ENCODE peak calls at places on chromosomes 7 and 10, in six cellular contexts. One of them, this sample, is unnamed.

GRCh38 chr7:19404912-19405329 is 259.7 kb upstream of the FERD3L start:
- DNase-seq in tibial nerve: no peak
- DNase-seq in CD4-positive, alpha-beta memory T cell: no peak
- DNase-seq in brain microvascular endothelial cell: peak; percentile 96
- DNase-seq in transverse colon: no peak
- DNase-seq in fibroblast of the aortic adventitia: peak; percentile 97
- DNase-seq in this sample: no peak

GRCh38 chr7:116952640-116953371 is 495 bp upstream of the ST7 start:
- DNase-seq in tibial nerve: peak; percentile 32
- DNase-seq in CD4-positive, alpha-beta memory T cell: no peak
- DNase-seq in brain microvascular endothelial cell: peak; percentile 67
- DNase-seq in transverse colon: peak; percentile 13
- DNase-seq in fibroblast of the aortic adventitia: peak; percentile 57
- DNase-seq in this sample: peak; percentile 16

GRCh38 chr7:91660734-91661355 is 219.7 kb downstream of the MTERF1 start:
- DNase-seq in tibial nerve: no peak
- DNase-seq in CD4-positive, alpha-beta memory T cell: no peak
- DNase-seq in brain microvascular endothelial cell: no peak
- DNase-seq in transverse colon: no peak
- DNase-seq in fibroblast of the aortic adventitia: peak; percentile 22
- DNase-seq in this sample: no peak

GRCh38 chr10:48406204-48406603 is 99.7 kb downstream of the MAPK8 start:
- DNase-seq in tibial nerve: no peak
- DNase-seq in CD4-positive, alpha-beta memory T cell: no peak
- DNase-seq in brain microvascular endothelial cell: peak; percentile 23
- DNase-seq in transverse colon: no peak
- DNase-seq in fibroblast of the aortic adventitia: peak; percentile 28
- DNase-seq in this sample: peak; percentile 16

GRCh38 chr10:5679606-5680005 is 5.0 kb upstream of the TASOR2 start:
- DNase-seq in tibial nerve: no peak
- DNase-seq in CD4-positive, alpha-beta memory T cell: no peak
- DNase-seq in brain microvascular endothelial cell: no peak
- DNase-seq in transverse colon: no peak
- DNase-seq in fibroblast of the aortic adventitia: peak; percentile 46
- DNase-seq in this sample: no peak

GRCh38 chr7:140079121-140079536 is 16.4 kb upstream of the PARP12 start:
- DNase-seq in tibial nerve: no peak
- DNase-seq in CD4-positive, alpha-beta memory T cell: no peak
- DNase-seq in brain microvascular endothelial cell: peak; percentile 33
- DNase-seq in transverse colon: no peak
- DNase-seq in fibroblast of the aortic adventitia: peak; percentile 63
- DNase-seq in this sample: no peak

GRCh38 chr10:77325233-77325537 is 312.4 kb downstream of the KCNMA1 start:
- DNase-seq in tibial nerve: no peak
- DNase-seq in CD4-positive, alpha-beta memory T cell: no peak
- DNase-seq in brain microvascular endothelial cell: no peak
- DNase-seq in transverse colon: peak; percentile 10
- DNase-seq in fibroblast of the aortic adventitia: no peak
- DNase-seq in this sample: no peak

GRCh38 chr10:126012485-126012884 is 116.1 kb downstream of the FANK1 start:
- DNase-seq in tibial nerve: no peak
- DNase-seq in CD4-positive, alpha-beta memory T cell: no peak
- DNase-seq in brain microvascular endothelial cell: peak; percentile 36
- DNase-seq in transverse colon: no peak
- DNase-seq in fibroblast of the aortic adventitia: no peak
- DNase-seq in this sample: no peak

GRCh38 chr10:43963793-43964425 is 315.2 kb upstream of the ZNF32 start:
- DNase-seq in tibial nerve: no peak
- DNase-seq in CD4-positive, alpha-beta memory T cell: no peak
- DNase-seq in brain microvascular endothelial cell: no peak
- DNase-seq in transverse colon: no peak
- DNase-seq in fibroblast of the aortic adventitia: no peak
- DNase-seq in this sample: no peak

GRCh38 chr10:18312385-18313145 is 172.3 kb downstream of the CACNB2 start:
- DNase-seq in tibial nerve: no peak
- DNase-seq in CD4-positive, alpha-beta memory T cell: no peak
- DNase-seq in brain microvascular endothelial cell: peak; percentile 6
- DNase-seq in transverse colon: no peak
- DNase-seq in fibroblast of the aortic adventitia: peak; percentile 71
- DNase-seq in this sample: no peak

GRCh38 chr10:74099836-74100235 is 50.8 kb downstream of the AP3M1 start:
- DNase-seq in tibial nerve: no peak
- DNase-seq in CD4-positive, alpha-beta memory T cell: no peak
- DNase-seq in brain microvascular endothelial cell: no peak
- DNase-seq in transverse colon: no peak
- DNase-seq in fibroblast of the aortic adventitia: no peak
- DNase-seq in this sample: no peak

GRCh38 chr7:45162311-45162845 is 4.8 kb downstream of the RAMP3 start:
- DNase-seq in tibial nerve: no peak
- DNase-seq in CD4-positive, alpha-beta memory T cell: no peak
- DNase-seq in brain microvascular endothelial cell: no peak
- DNase-seq in transverse colon: no peak
- DNase-seq in fibroblast of the aortic adventitia: no peak
- DNase-seq in this sample: no peak

GRCh38 chr7:150323682-150324365 is 479 bp upstream of the ACTR3C start:
- DNase-seq in tibial nerve: no peak
- DNase-seq in CD4-positive, alpha-beta memory T cell: no peak
- DNase-seq in brain microvascular endothelial cell: no peak
- DNase-seq in transverse colon: no peak
- DNase-seq in fibroblast of the aortic adventitia: no peak
- DNase-seq in this sample: no peak

GRCh38 chr7:43873300-43873699 is 4.0 kb upstream of the MRPS24 start:
- DNase-seq in tibial nerve: peak; percentile 40
- DNase-seq in CD4-positive, alpha-beta memory T cell: no peak
- DNase-seq in brain microvascular endothelial cell: peak; percentile 43
- DNase-seq in transverse colon: peak; percentile 74
- DNase-seq in fibroblast of the aortic adventitia: peak; percentile 87
- DNase-seq in this sample: no peak

GRCh38 chr10:69641261-69641980 is 11.4 kb downstream of the FAM241B start:
- DNase-seq in tibial nerve: no peak
- DNase-seq in CD4-positive, alpha-beta memory T cell: no peak
- DNase-seq in brain microvascular endothelial cell: no peak
- DNase-seq in transverse colon: no peak
- DNase-seq in fibroblast of the aortic adventitia: no peak
- DNase-seq in this sample: no peak

GRCh38 chr10:70590663-70591416 is 11.7 kb downstream of the PRF1 start:
- DNase-seq in tibial nerve: no peak
- DNase-seq in CD4-positive, alpha-beta memory T cell: no peak
- DNase-seq in brain microvascular endothelial cell: no peak
- DNase-seq in transverse colon: no peak
- DNase-seq in fibroblast of the aortic adventitia: no peak
- DNase-seq in this sample: no peak

GRCh38 chr7:71638108-71638507 is 506.2 kb downstream of the GALNT17 start:
- DNase-seq in tibial nerve: no peak
- DNase-seq in CD4-positive, alpha-beta memory T cell: no peak
- DNase-seq in brain microvascular endothelial cell: no peak
- DNase-seq in transverse colon: no peak
- DNase-seq in fibroblast of the aortic adventitia: no peak
- DNase-seq in this sample: no peak

GRCh38 chr10:44173558-44173894 is 211.4 kb downstream of the CXCL12 start:
- DNase-seq in tibial nerve: no peak
- DNase-seq in CD4-positive, alpha-beta memory T cell: no peak
- DNase-seq in brain microvascular endothelial cell: no peak
- DNase-seq in transverse colon: no peak
- DNase-seq in fibroblast of the aortic adventitia: no peak
- DNase-seq in this sample: no peak

GRCh38 chr7:132560825-132561529 is 15.3 kb downstream of the PLXNA4 start:
- DNase-seq in tibial nerve: no peak
- DNase-seq in CD4-positive, alpha-beta memory T cell: no peak
- DNase-seq in brain microvascular endothelial cell: no peak
- DNase-seq in transverse colon: no peak
- DNase-seq in fibroblast of the aortic adventitia: no peak
- DNase-seq in this sample: no peak

GRCh38 chr10:48604408-48605263 is at the start of gene ARHGAP22:
- DNase-seq in tibial nerve: peak; percentile 40
- DNase-seq in CD4-positive, alpha-beta memory T cell: no peak
- DNase-seq in brain microvascular endothelial cell: peak; percentile 31
- DNase-seq in transverse colon: peak; percentile 29
- DNase-seq in fibroblast of the aortic adventitia: no peak
- DNase-seq in this sample: no peak

GRCh38 chr10:110279062-110279986 is 25.4 kb downstream of the SMNDC1 start:
- DNase-seq in tibial nerve: peak; percentile 36
- DNase-seq in CD4-positive, alpha-beta memory T cell: peak; percentile 58
- DNase-seq in brain microvascular endothelial cell: peak; percentile 60
- DNase-seq in transverse colon: peak; percentile 55
- DNase-seq in fibroblast of the aortic adventitia: peak; percentile 82
- DNase-seq in this sample: no peak

GRCh38 chr10:24196426-24197039 is 12.4 kb upstream of the KIAA1217 start:
- DNase-seq in tibial nerve: peak; percentile 78
- DNase-seq in CD4-positive, alpha-beta memory T cell: no peak
- DNase-seq in brain microvascular endothelial cell: peak; percentile 64
- DNase-seq in transverse colon: peak; percentile 79
- DNase-seq in fibroblast of the aortic adventitia: peak; percentile 72
- DNase-seq in this sample: peak; percentile 43

GRCh38 chr10:43574906-43575305 is 490 bp upstream of the ZNF239 start:
- DNase-seq in tibial nerve: no peak
- DNase-seq in CD4-positive, alpha-beta memory T cell: no peak
- DNase-seq in brain microvascular endothelial cell: no peak
- DNase-seq in transverse colon: no peak
- DNase-seq in fibroblast of the aortic adventitia: no peak
- DNase-seq in this sample: no peak

DNA sequence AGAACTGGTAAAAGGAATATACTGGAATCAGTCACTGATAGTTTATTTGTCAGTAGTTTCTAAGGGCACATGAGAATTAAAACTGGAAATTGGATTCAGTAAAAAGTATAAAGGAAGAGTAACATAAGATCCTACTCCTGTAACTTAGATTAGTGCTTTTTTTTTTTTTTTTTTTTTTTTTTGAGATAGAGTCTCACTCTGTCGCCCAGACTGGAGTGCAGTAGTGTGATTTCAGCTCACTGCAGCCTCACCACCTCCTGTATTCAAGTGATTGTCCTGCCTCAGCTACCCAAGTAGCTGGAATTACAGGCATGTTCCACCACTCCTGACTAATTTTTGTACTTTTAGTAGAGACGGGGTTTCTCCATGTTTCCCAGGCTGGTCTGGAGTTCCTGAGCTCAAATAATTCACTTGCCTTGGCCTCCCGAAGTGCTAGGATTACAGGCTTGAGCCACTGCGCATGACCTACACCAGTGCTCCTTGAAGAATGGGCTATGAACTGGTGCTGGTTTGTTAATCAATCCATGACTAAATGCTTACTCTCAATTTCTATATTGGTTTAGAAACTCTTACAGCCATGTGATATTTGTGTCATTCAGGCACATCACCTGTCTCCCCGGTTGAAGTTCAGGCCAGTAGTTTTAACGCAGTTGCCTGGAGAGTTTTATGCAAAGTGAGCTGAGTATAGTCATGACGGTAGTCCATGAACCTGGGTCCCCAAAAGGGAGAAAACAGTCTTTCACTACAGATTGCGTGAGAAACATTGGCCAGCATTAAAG is 65.0 kb downstream of the ZEB1 start:
- DNase-seq in tibial nerve: no peak
- DNase-seq in CD4-positive, alpha-beta memory T cell: no peak
- DNase-seq in brain microvascular endothelial cell: no peak
- DNase-seq in transverse colon: no peak
- DNase-seq in fibroblast of the aortic adventitia: no peak
- DNase-seq in this sample: no peak
- H3K4me3 ChIP-seq in tibial nerve: no peak overlapping the region
- H3K4me3 ChIP-seq in CD4-positive, alpha-beta memory T cell: no peak overlapping the region
- H3K4me3 ChIP-seq in brain microvascular endothelial cell: no peak overlapping the region
- H3K4me3 ChIP-seq in transverse colon: no peak overlapping the region
- H3K4me3 ChIP-seq in fibroblast of the aortic adventitia: no peak overlapping the region
- H3K4me3 ChIP-seq in this sample: no peak overlapping the region

GRCh38 chr7:155215576-155216325 is 81.9 kb upstream of the INSIG1 start:
- DNase-seq in tibial nerve: no peak
- DNase-seq in CD4-positive, alpha-beta memory T cell: no peak
- DNase-seq in brain microvascular endothelial cell: no peak
- DNase-seq in transverse colon: no peak
- DNase-seq in fibroblast of the aortic adventitia: no peak
- DNase-seq in this sample: no peak

GRCh38 chr7:155212301-155213015 is 85.2 kb upstream of the INSIG1 start:
- DNase-seq in tibial nerve: no peak
- DNase-seq in CD4-positive, alpha-beta memory T cell: no peak
- DNase-seq in brain microvascular endothelial cell: no peak
- DNase-seq in transverse colon: no peak
- DNase-seq in fibroblast of the aortic adventitia: no peak
- DNase-seq in this sample: no peak

GRCh38 chr7:155213955-155214327 is 83.7 kb upstream of the INSIG1 start:
- DNase-seq in tibial nerve: no peak
- DNase-seq in CD4-positive, alpha-beta memory T cell: no peak
- DNase-seq in brain microvascular endothelial cell: no peak
- DNase-seq in transverse colon: no peak
- DNase-seq in fibroblast of the aortic adventitia: peak; percentile 59
- DNase-seq in this sample: no peak

GRCh38 chr7:155213385-155213784 is 84.3 kb upstream of the INSIG1 start:
- DNase-seq in tibial nerve: no peak
- DNase-seq in CD4-positive, alpha-beta memory T cell: no peak
- DNase-seq in brain microvascular endothelial cell: peak; percentile 75
- DNase-seq in transverse colon: no peak
- DNase-seq in fibroblast of the aortic adventitia: peak; percentile 63
- DNase-seq in this sample: no peak

GRCh38 chr7:155214328-155214986 is 83.2 kb upstream of the INSIG1 start:
- DNase-seq in tibial nerve: no peak
- DNase-seq in CD4-positive, alpha-beta memory T cell: no peak
- DNase-seq in brain microvascular endothelial cell: no peak
- DNase-seq in transverse colon: no peak
- DNase-seq in fibroblast of the aortic adventitia: peak; percentile 39
- DNase-seq in this sample: no peak
- H3K4me3 ChIP-seq in tibial nerve: no peak overlapping the region
- H3K4me3 ChIP-seq in CD4-positive, alpha-beta memory T cell: no peak overlapping the region
- H3K4me3 ChIP-seq in brain microvascular endothelial cell: no peak overlapping the region
- H3K4me3 ChIP-seq in transverse colon: peak overlapping the region; percentile 12
- H3K4me3 ChIP-seq in fibroblast of the aortic adventitia: peak overlapping the region; percentile 64
- H3K4me3 ChIP-seq in this sample: no peak overlapping the region

DNA sequence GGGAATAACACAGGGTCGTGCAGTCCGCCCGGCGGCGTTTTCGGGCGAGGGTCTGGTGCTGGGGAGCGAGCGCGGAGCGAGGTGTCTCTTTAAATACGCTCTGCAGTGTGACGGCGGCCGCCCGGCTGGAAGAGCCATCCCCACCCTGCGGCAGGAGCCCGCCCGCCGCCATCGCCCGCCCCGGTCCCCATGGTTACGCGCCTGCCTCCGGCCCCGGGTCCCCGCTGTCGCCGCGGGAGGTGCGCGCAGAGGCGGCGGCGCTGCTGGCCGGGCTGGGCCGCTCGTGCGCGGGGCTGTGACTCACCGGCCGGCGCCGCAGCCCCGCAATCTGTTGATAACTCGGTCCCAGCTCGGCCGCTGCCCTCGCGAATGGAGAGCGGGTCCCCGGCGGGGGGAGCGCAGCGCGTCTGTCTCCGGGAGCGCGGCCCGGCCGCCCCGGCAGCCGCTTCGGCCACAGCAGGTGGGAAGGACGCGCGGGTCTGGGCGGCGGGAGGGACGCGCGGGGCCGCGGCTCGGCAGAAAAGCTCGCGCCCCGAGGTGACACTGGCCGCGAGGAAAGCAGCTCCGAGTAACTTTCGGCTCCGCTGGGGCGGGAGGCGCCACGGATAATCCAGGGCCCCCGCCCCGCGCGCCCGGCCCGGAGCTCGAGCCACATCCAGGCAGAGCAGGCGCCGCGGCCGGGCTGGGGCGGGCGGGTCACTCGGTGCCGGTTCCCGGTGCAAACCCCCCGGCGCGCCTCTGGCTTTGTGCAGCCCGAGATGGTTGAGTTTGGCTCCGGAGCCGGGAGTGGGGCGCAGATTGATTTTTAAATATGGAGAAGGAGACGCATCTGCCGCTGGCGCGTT is at the start of gene ADGRA1:
- DNase-seq in tibial nerve: no peak
- DNase-seq in CD4-positive, alpha-beta memory T cell: no peak
- DNase-seq in brain microvascular endothelial cell: no peak
- DNase-seq in transverse colon: no peak
- DNase-seq in fibroblast of the aortic adventitia: no peak
- DNase-seq in this sample: no peak
- H3K4me3 ChIP-seq in tibial nerve: no peak within 1 kb of the TSS
- H3K4me3 ChIP-seq in CD4-positive, alpha-beta memory T cell: no peak within 1 kb of the TSS
- H3K4me3 ChIP-seq in brain microvascular endothelial cell: no peak within 1 kb of the TSS
- H3K4me3 ChIP-seq in transverse colon: no peak within 1 kb of the TSS
- H3K4me3 ChIP-seq in fibroblast of the aortic adventitia: no peak within 1 kb of the TSS
- H3K4me3 ChIP-seq in this sample: no peak within 1 kb of the TSS

GRCh38 chr7:76260171-76260703 is 42.2 kb upstream of the HSPB1 start:
- DNase-seq in tibial nerve: no peak
- DNase-seq in CD4-positive, alpha-beta memory T cell: peak; percentile 63
- DNase-seq in brain microvascular endothelial cell: no peak
- DNase-seq in transverse colon: no peak
- DNase-seq in fibroblast of the aortic adventitia: no peak
- DNase-seq in this sample: no peak
- H3K4me3 ChIP-seq in tibial nerve: no peak overlapping the region
- H3K4me3 ChIP-seq in CD4-positive, alpha-beta memory T cell: no peak overlapping the region
- H3K4me3 ChIP-seq in brain microvascular endothelial cell: no peak overlapping the region
- H3K4me3 ChIP-seq in transverse colon: no peak overlapping the region
- H3K4me3 ChIP-seq in fibroblast of the aortic adventitia: no peak overlapping the region
- H3K4me3 ChIP-seq in this sample: no peak overlapping the region